ENCODE peak calls at places on chromosomes 13 and 19, in four cellular contexts. K, P, O and A are unnamed samples. For H3K4me1, the result is how much of the 10 kb centered on the place peaks cover.

GRCh38 chr13:21676611-21677021 is 5.7 kb downstream of the FGF9 start:
- DNase-seq in K (no peak), O (peak), P (peak), A (no peak)

GRCh38 chr13:38538412-38538811 is 148.5 kb upstream of the FREM2 start:
- DNase-seq in O (no peak), P (peak), K (no peak), A (no peak)

GRCh38 chr13:101267656-101268055 is 148.7 kb downstream of the NALCN start:
- DNase-seq in K (no peak), O (no peak), P (no peak), A (no peak)

GRCh38 chr19:34403784-34404108 is 453 bp upstream of the PDCD2L start:
- DNase-seq in P (no peak), K (no peak), O (no peak), A (no peak)

GRCh38 chr19:45234089-45234869 is 10.9 kb downstream of the EXOC3L2 start:
- DNase-seq in P (no peak), K (no peak), O (no peak), A (no peak)

GRCh38 chr13:48962281-48962680 is 13.4 kb upstream of the FNDC3A start:
- DNase-seq in P (no peak), K (no peak), O (no peak), A (no peak)

GRCh38 chr13:109738298-109738746 is 48.1 kb downstream of the IRS2 start:
- DNase-seq in O (no peak), P (no peak), K (no peak), A (no peak)

GRCh38 chr13:112153846-112154245 is 86.9 kb downstream of the SOX1 start:
- DNase-seq in O (no peak), K (no peak), P (no peak), A (peak)

DNA sequence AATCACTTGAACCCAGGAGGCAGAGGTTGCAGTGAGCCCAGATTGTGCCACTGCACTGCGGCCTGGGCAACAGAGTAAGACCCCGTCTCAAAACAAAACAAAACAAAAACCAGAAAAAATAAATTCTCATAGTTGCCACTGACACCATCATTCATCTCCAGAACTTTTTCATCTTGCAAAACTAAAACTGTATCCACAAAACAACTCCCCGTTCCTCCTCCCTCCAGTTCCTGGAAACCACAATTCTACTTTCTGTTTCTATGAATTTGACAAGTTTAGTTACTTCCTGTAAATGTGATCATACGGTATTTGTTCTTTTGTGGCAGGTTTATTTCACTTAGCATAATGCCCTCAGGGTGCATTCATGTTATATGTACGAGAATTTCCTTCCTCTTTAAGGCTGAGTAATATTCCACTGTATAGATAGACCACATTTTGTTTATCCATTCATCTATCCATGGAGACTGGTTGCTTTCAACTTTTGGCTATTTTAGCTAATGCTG is 13.2 kb upstream of the ADGRE5 start:
- DNase-seq in K (no peak), P (peak), O (no peak), A (no peak)
- H3K4me1 ChIP-seq in K (under half), P (half or more), O (under half), A (under half)

GRCh38 chr13:110818747-110819146 is 96.1 kb downstream of the ANKRD10 start:
- DNase-seq in K (no peak), O (no peak), P (no peak), A (peak)

GRCh38 chr13:110815471-110816204 is 99.2 kb downstream of the ANKRD10 start:
- DNase-seq in K (no peak), O (no peak), P (no peak), A (no peak)

GRCh38 chr13:110817143-110817542 is 97.7 kb downstream of the ANKRD10 start:
- DNase-seq in P (no peak), K (no peak), O (no peak), A (no peak)

GRCh38 chr13:110813646-110814624 is 100.4 kb downstream of the ING1 start:
- DNase-seq in K (no peak), O (no peak), P (no peak), A (peak)

GRCh38 chr13:110816500-110816899 is 98.4 kb downstream of the ANKRD10 start:
- DNase-seq in K (no peak), P (no peak), O (no peak), A (no peak)
- TF ChIP-seq CTCF in K (no peak), P (no peak), O (no peak), A (no peak)

DNA sequence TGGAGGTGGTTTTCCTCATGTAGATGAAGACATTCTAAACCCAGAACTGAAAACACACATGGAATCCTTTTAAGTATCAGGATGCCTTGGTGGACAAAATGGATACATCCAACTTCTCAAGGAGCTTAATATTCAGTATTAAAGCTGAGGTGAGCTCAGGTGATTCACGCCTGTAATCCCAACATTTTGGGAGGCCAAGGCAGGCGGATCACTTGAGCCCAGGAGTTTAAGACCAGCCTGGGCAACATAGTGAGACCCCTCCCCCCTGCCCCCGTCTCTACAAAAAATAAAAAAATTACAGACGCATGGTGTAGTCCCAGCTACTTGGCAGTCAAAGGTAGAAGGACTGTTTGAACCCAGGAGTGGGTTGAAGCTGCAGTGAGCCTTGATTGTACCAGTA is 28.8 kb downstream of the DPRX start:
- DNase-seq in K (no peak), P (no peak), O (no peak), A (no peak)
- H3K27ac ChIP-seq in K (no peak), P (no peak), O (no peak), A (no peak)

GRCh38 chr13:22789027-22789593 is 391.7 kb upstream of the SGCG start:
- DNase-seq in P (no peak), K (no peak), O (peak), A (no peak)

GRCh38 chr13:22793598-22794134 is 387.1 kb upstream of the SGCG start:
- DNase-seq in O (peak), K (no peak), P (no peak), A (no peak)

GRCh38 chr13:22789916-22790315 is 390.9 kb upstream of the SGCG start:
- DNase-seq in K (no peak), P (no peak), O (no peak), A (no peak)
- H3K4me1 ChIP-seq in K (under half), P (under half), O (under half), A (under half)

GRCh38 chr13:104111031-104111430 is 1044.8 kb upstream of the SLC10A2 start:
- DNase-seq in P (no peak), O (no peak), K (no peak), A (no peak)

GRCh38 chr13:104105418-104106355 is 1039.5 kb upstream of the SLC10A2 start:
- DNase-seq in P (no peak), O (no peak), K (no peak), A (no peak)

GRCh38 chr13:104106705-104107393 is 1040.6 kb upstream of the SLC10A2 start:
- DNase-seq in P (no peak), O (no peak), K (no peak), A (no peak)
- TF ChIP-seq CTCF in P (no peak), O (no peak), K (no peak), A (no peak)

GRCh38 chr19:3707868-3708206 is 347 bp upstream of the TJP3 start:
- DNase-seq in P (no peak), K (no peak), O (no peak), A (no peak)
- H3K27ac ChIP-seq in P (no peak), K (no peak), O (peak), A (peak)

GRCh38 chr19:35745328-35746086 is at the start of the genes PSENEN and U2AF1L4:
- DNase-seq in K (peak), O (peak), P (peak), A (peak)
- H3K4me1 ChIP-seq in K (under half), O (under half), P (half or more), A (half or more)

GRCh38 chr19:23436318-23436717 is 41.0 kb upstream of the ZNF91 start:
- DNase-seq in P (peak), O (no peak), K (no peak), A (no peak)
- TF ChIP-seq CTCF in P (peak), O (no peak), K (no peak), A (no peak)

DNA sequence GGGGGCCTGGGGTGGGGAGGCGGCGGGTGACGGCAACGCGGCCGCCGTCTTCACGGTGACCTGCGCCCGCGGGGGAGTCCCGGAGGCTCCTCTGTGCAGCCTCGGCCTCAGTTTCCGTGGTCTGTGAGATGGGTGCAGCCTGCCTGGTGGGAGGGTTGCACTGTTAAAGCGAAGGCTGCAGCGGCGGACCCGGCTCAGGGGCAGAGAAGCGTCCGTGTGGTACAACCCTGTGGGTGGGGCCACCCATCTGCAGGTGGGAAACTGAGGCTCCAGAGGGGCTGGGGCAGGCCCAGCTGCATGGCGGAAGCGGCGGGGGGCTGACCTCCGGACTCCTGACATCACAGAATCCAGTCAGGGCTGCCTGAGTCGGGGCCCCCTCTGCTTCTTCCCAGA is 473 bp downstream of the FGF22 start:
- DNase-seq in K (no peak), P (no peak), O (no peak), A (no peak)
- H3K27ac ChIP-seq in K (peak), P (no peak), O (no peak), A (no peak)